ENCODE peak calls at places on chromosomes 13 and 19, in six cellular contexts. P is neural progenitor cell, M is colonic mucosa, K is Peyer's patch, U is ascending aorta, I is heart left ventricle. A is an unnamed sample. For H3K4me1, the result is how much of the 10 kb centered on the place peaks cover.

GRCh38 chr13:114019367-114019766 is 45.5 kb upstream of the C13orf46 start:
- DNase-seq in P (peak), M (no peak), K (no peak), U (no peak), I (no peak), A (peak)

GRCh38 chr13:87324558-87324957 is 346.6 kb upstream of the SLITRK5 start:
- DNase-seq in P (no peak), M (no peak), K (no peak), U (no peak), I (no peak), A (no peak)

GRCh38 chr19:49094505-49095482 is 9.5 kb downstream of the SNRNP70 start:
- DNase-seq in P (no peak), M (no peak), K (no peak), U (no peak), I (no peak), A (peak)

GRCh38 chr13:40777166-40777956 is 6.4 kb upstream of the MRPS31 start:
- DNase-seq in P (peak), M (peak), K (peak), U (no peak), I (no peak), A (peak)

GRCh38 chr13:106143392-106143791 is 392.1 kb downstream of the EFNB2 start:
- DNase-seq in P (no peak), M (no peak), K (no peak), U (no peak), I (no peak), A (no peak)

GRCh38 chr13:114072421-114072820 is 60.0 kb downstream of the RASA3 start:
- DNase-seq in P (no peak), M (no peak), K (no peak), U (no peak), I (no peak), A (no peak)

GRCh38 chr19:40225440-40226305 is 816 bp downstream of the CCNP start:
- DNase-seq in P (no peak), M (no peak), K (no peak), U (no peak), I (no peak), A (no peak)

GRCh38 chr13:98189841-98190505 is 12.9 kb upstream of the RNF113B start:
- DNase-seq in P (no peak), M (no peak), K (no peak), U (no peak), I (no peak), A (peak)

GRCh38 chr13:47897411-47898050 is 103.5 kb downstream of the SUCLA2 start:
- DNase-seq in P (no peak), M (no peak), K (no peak), U (no peak), I (no peak), A (no peak)

DNA sequence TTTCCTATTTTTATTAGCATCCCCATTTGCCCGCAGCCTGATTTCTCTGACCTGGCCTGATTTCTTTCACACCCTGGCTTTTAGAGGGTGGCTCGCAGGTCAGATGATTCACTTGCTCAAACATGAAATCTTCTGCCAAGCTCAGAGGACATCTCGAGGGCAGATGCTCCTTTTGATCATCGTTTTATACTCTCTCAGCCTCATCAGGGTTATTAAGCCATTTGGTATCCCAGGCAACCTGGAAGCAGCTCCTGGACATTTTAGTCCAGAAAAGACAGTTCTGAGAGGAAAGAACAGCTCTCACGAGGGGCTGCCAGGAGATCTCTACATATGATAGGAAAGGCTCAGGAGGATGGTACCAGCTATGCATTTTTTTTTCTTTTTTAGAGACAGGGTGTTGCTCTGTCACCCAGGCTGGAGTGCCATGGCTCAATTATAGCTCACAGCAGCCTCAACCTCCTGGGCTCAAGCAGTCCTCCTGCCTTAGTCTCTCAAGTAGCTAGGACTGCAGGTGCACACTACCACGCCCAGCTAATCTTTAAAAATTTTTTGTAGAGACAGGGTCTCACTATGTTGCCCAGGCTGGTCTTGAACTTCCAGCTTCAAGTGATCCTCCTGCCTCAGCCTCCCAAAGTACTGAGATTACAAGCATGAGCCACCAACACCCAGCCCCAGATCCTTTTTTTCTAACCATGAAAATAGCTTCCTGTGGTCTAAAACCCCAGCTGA is 165.4 kb downstream of the KATNAL1 start:
- DNase-seq in P (no peak), M (no peak), K (no peak), U (no peak), I (no peak), A (no peak)
- H3K27ac ChIP-seq in P (no peak), M (no peak), K (no peak), U (no peak), I (no peak), A (no peak)

GRCh38 chr13:51357928-51358595 is 18.6 kb downstream of the SERPINE3 start:
- DNase-seq in P (no peak), M (no peak), K (no peak), U (no peak), I (no peak), A (no peak)
- H3K4me1 ChIP-seq in P (under half), M (under half), K (under half), U (under half), I (under half), A (under half)

DNA sequence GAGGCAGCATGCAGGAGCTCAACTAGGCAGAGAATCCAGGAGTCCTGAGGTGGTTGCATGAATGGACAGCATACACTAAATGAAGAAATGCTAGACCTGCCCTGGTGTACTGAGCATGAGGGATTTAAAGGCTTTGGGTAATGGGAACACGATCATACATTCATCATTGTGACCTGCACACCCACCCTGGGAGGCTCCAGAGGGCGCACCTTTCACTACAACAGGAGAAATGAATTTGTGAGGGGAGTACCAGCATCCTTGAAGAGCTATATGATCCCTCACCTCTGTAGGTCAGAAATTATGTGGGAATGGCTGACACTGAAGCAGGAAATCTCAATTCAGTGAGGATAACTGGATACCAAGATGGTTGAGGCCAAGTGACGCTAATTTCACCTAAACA is 8.9 kb downstream of the KLK2 start:
- DNase-seq in P (no peak), M (no peak), K (no peak), U (no peak), I (no peak), A (no peak)
- TF ChIP-seq CTCF in P (no peak), M (no peak), K (no peak), U (no peak), I (no peak), A (no peak)

GRCh38 chr19:18021121-18021755 is 13.3 kb downstream of the ARRDC2 start:
- DNase-seq in P (no peak), M (peak), K (peak), U (peak), I (peak), A (peak)

GRCh38 chr19:18020212-18021067 is 12.5 kb downstream of the ARRDC2 start:
- DNase-seq in P (no peak), M (peak), K (no peak), U (peak), I (peak), A (peak)

GRCh38 chr19:18013621-18014111 is 5.7 kb downstream of the ARRDC2 start:
- DNase-seq in P (peak), M (no peak), K (no peak), U (no peak), I (no peak), A (no peak)

GRCh38 chr19:18014197-18014596 is 6.2 kb downstream of the ARRDC2 start:
- DNase-seq in P (no peak), M (no peak), K (peak), U (no peak), I (no peak), A (no peak)

GRCh38 chr19:18017275-18018083 is 9.5 kb downstream of the ARRDC2 start:
- DNase-seq in P (no peak), M (no peak), K (no peak), U (no peak), I (no peak), A (no peak)
- H3K27ac ChIP-seq in P (no peak), M (peak), K (peak), U (peak), I (peak), A (peak)

GRCh38 chr19:54493967-54494585 is 8.6 kb upstream of the LAIR2 start:
- DNase-seq in P (no peak), M (no peak), K (no peak), U (no peak), I (no peak), A (no peak)
- H3K4me1 ChIP-seq in P (under half), M (under half), K (under half), U (under half), I (under half), A (under half)